ENCODE peak calls at places on chromosomes 13 and 19, in four cellular contexts. C, P, G and S are unnamed samples.

GRCh38 chr19:54390942-54391577 is 24.2 kb upstream of the TTYH1 start:
- DNase-seq in G (peak), P (no peak), C (peak), S (no peak)

GRCh38 chr19:52070496-52070895 is 21.9 kb upstream of the ZNF432 start:
- DNase-seq in G (no peak), C (no peak), P (no peak), S (peak)

GRCh38 chr19:1364070-1364719 is 19.5 kb upstream of the NDUFS7 start:
- DNase-seq in C (no peak), G (no peak), P (no peak), S (no peak)

GRCh38 chr19:4380254-4380727 is 20.1 kb downstream of the SH3GL1 start:
- DNase-seq in P (no peak), G (no peak), C (no peak), S (no peak)

GRCh38 chr19:38004505-38005223 is 97.7 kb downstream of the SIPA1L3 start:
- DNase-seq in C (peak), G (peak), P (peak), S (peak)

GRCh38 chr13:72221276-72221962 is 354.4 kb upstream of the DACH1 start:
- DNase-seq in G (no peak), C (no peak), P (no peak), S (no peak)

GRCh38 chr19:54485846-54486245 is 12.8 kb upstream of the CDC42EP5 start:
- DNase-seq in G (no peak), C (no peak), P (no peak), S (no peak)

GRCh38 chr13:83298636-83299035 is 583.6 kb downstream of the SLITRK1 start:
- DNase-seq in P (no peak), G (no peak), C (no peak), S (no peak)

GRCh38 chr13:73722120-73722519 is 412.1 kb downstream of the KLF12 start:
- DNase-seq in G (peak), P (no peak), C (no peak), S (peak)

GRCh38 chr13:98798849-98799645 is 46.6 kb upstream of the SLC15A1 start:
- DNase-seq in G (peak), C (no peak), P (no peak), S (no peak)

GRCh38 chr19:4647676-4648644 is 8.6 kb downstream of the TNFAIP8L1 start:
- DNase-seq in C (no peak), P (no peak), G (no peak), S (no peak)

GRCh38 chr13:30713133-30713532 is 22.2 kb upstream of the ALOX5AP start:
- DNase-seq in C (no peak), G (no peak), P (peak), S (no peak)

GRCh38 chr19:4018140-4018613 is 10.6 kb downstream of the PIAS4 start:
- DNase-seq in C (no peak), G (no peak), P (no peak), S (no peak)

GRCh38 chr19:53865918-53866696 is 1.6 kb upstream of the MYADM start:
- DNase-seq in P (peak), G (no peak), C (peak), S (no peak)

GRCh38 chr19:35013820-35014754 is 14.0 kb downstream of the GRAMD1A start:
- DNase-seq in C (no peak), P (peak), G (no peak), S (no peak)

GRCh38 chr19:19475845-19476828 is 39.2 kb downstream of the TSSK6 start:
- DNase-seq in C (no peak), G (no peak), P (no peak), S (no peak)

GRCh38 chr13:75798353-75799245 is 162.5 kb downstream of the LMO7 start:
- DNase-seq in C (no peak), P (no peak), G (no peak), S (peak)

GRCh38 chr13:74868044-74868443 is 613.9 kb downstream of the TBC1D4 start:
- DNase-seq in G (no peak), P (no peak), C (no peak), S (no peak)

GRCh38 chr19:52307275-52307674 is 10.3 kb downstream of the ZNF480 start:
- DNase-seq in C (no peak), P (no peak), G (no peak), S (no peak)

GRCh38 chr13:27605610-27606200 is 14.6 kb downstream of the LNX2 start:
- DNase-seq in C (no peak), G (no peak), P (no peak), S (no peak)

GRCh38 chr13:87131611-87132010 is 539.6 kb upstream of the SLITRK5 start:
- DNase-seq in P (no peak), G (no peak), C (no peak), S (no peak)

GRCh38 chr13:68125087-68125480 is 894.9 kb upstream of the PCDH9 start:
- DNase-seq in P (no peak), G (no peak), C (no peak), S (peak)

GRCh38 chr13:27533155-27533643 is 82.8 kb upstream of the MTIF3 start:
- DNase-seq in G (no peak), P (peak), C (peak), S (peak)